ENCODE peak calls at places on chromosome X, in four cellular contexts. Z is kidney glomerular epithelial cell; K is HuH-7.5; A is CD4-positive, CD25-positive, alpha-beta regulatory T cell. D is an unnamed sample.

GRCh38 chrX:123731258-123731986 is 1.4 kb downstream of the THOC2 start:
- DNase-seq in Z (no peak), A (peak; percentile 32), K (no peak), D (peak; percentile 58)

GRCh38 chrX:108034725-108035124 is 10.1 kb upstream of the VSIG1 start:
- DNase-seq in K (no peak), Z (no peak), A (no peak), D (peak; percentile 64)

GRCh38 chrX:8738588-8739189 is 6.8 kb upstream of the ANOS1 start:
- DNase-seq in K (no peak), A (peak; percentile 32), Z (peak; percentile 6), D (peak; percentile 50)

GRCh38 chrX:112642349-112642748 is 37.4 kb downstream of the LHFPL1 start:
- DNase-seq in K (peak; percentile 2), A (peak; percentile 60), Z (peak; percentile 34), D (peak; percentile 73)

GRCh38 chrX:103664363-103664762 is 22.1 kb downstream of the MORF4L2 start:
- DNase-seq in Z (no peak), K (no peak), A (no peak), D (peak; percentile 8)

GRCh38 chrX:12241026-12241425 is 102.8 kb downstream of the FRMPD4 start:
- DNase-seq in A (no peak), Z (no peak), K (no peak), D (no peak)

GRCh38 chrX:106220177-106220576 is 52.1 kb downstream of the PWWP3B start:
- DNase-seq in Z (no peak), K (no peak), A (no peak), D (no peak)

GRCh38 chrX:9604908-9605306 is 140.0 kb downstream of the TBL1X start:
- DNase-seq in K (no peak), A (no peak), Z (no peak), D (no peak)

GRCh38 chrX:150854856-150855255 is 43.6 kb downstream of the CD99L2 start:
- DNase-seq in K (no peak), Z (no peak), A (no peak), D (no peak)

GRCh38 chrX:40100141-40100536 is 2.4 kb upstream of the BCOR start:
- DNase-seq in K (no peak), A (no peak), Z (no peak), D (peak; percentile 59)

D was measured in HAP-1.